ENCODE peak calls at places on chromosome 1, in nine cellular contexts. W is GM13976; D is T follicular helper cell; Y is astrocyte of the spinal cord; L is esophagus muscularis mucosa; A is ascending aorta; E is BJ; C is cerebellum; R is effector CD4-positive, alpha-beta T cell. U is an unnamed sample.

GRCh38 chr1:184813528-184814089 is 59.0 kb upstream of the EDEM3 start:
- DNase-seq in C (no peak), A (no peak), E (no peak), Y (peak; percentile 12), L (no peak), W (no peak), D (no peak), R (no peak), U (no peak)

GRCh38 chr1:206631085-206631509 is 4.2 kb upstream of the DYRK3 start:
- DNase-seq in E (no peak), L (no peak), D (no peak), A (peak; percentile 64), R (no peak), Y (peak; percentile 85), W (peak; percentile 71), C (peak; percentile 45), U (peak; percentile 53)

GRCh38 chr1:1431845-1432565 is 3.5 kb upstream of the VWA1 start:
- DNase-seq in Y (no peak), L (no peak), E (no peak), C (no peak), R (no peak), D (no peak), W (peak; percentile 42), A (no peak), U (no peak)

GRCh38 chr1:194929376-194929775 is 1678.9 kb downstream of the KCNT2 start:
- DNase-seq in A (no peak), C (no peak), R (no peak), Y (peak; percentile 30), W (no peak), D (no peak), E (peak; percentile 10), L (no peak), U (peak; percentile 3)

GRCh38 chr1:225710804-225711203 is 57.9 kb upstream of the ENAH start:
- DNase-seq in C (no peak), A (no peak), R (no peak), Y (peak; percentile 56), L (no peak), W (no peak), E (no peak), D (no peak), U (no peak)

GRCh38 chr1:96698332-96698983 is 23.1 kb upstream of the PTBP2 start:
- DNase-seq in R (no peak), D (no peak), W (no peak), Y (peak; percentile 59), C (no peak), E (no peak), L (no peak), A (no peak), U (no peak)

GRCh38 chr1:196515904-196516303 is 92.3 kb downstream of the KCNT2 start:
- DNase-seq in W (no peak), A (no peak), E (no peak), R (no peak), C (no peak), Y (no peak), L (no peak), D (no peak), U (no peak)

GRCh38 chr1:36751525-36751924 is 268.8 kb upstream of the CSF3R start:
- DNase-seq in Y (no peak), E (no peak), L (no peak), R (no peak), C (no peak), A (no peak), W (no peak), D (no peak), U (no peak)

GRCh38 chr1:70836456-70836855 is 211.2 kb downstream of the PTGER3 start:
- DNase-seq in W (no peak), A (no peak), D (no peak), C (no peak), R (no peak), L (no peak), E (no peak), Y (no peak), U (no peak)

GRCh38 chr1:43545686-43546387 is 15.2 kb downstream of the PTPRF start:
- DNase-seq in A (peak; percentile 84), W (no peak), R (no peak), E (no peak), L (no peak), Y (no peak), C (no peak), D (no peak), U (no peak)

GRCh38 chr1:61356995-61357394 is 274.6 kb downstream of the NFIA start:
- DNase-seq in Y (no peak), E (no peak), W (no peak), L (no peak), C (no peak), D (no peak), R (no peak), A (no peak), U (no peak)

GRCh38 chr1:2135425-2135824 is 59.1 kb downstream of the FAAP20 start:
- DNase-seq in R (no peak), L (no peak), W (no peak), A (peak; percentile 83), E (peak; percentile 77), D (no peak), Y (peak; percentile 86), C (no peak), U (peak; percentile 50)

GRCh38 chr1:183306317-183307042 is 111.7 kb downstream of the NMNAT2 start:
- DNase-seq in D (no peak), L (no peak), W (no peak), C (no peak), A (no peak), E (no peak), Y (no peak), R (no peak), U (no peak)

GRCh38 chr1:246638941-246639655 is 72.8 kb downstream of the CNST start:
- DNase-seq in L (no peak), D (no peak), W (no peak), Y (no peak), C (no peak), E (no peak), A (no peak), R (no peak), U (no peak)

GRCh38 chr1:201760516-201760915 is 68.4 kb upstream of the IPO9 start:
- DNase-seq in Y (peak; percentile 79), D (no peak), L (no peak), E (no peak), R (no peak), C (no peak), A (no peak), W (no peak), U (no peak)

GRCh38 chr1:11804666-11805453 is 904 bp downstream of the MTHFR start:
- DNase-seq in Y (peak; percentile 56), W (peak; percentile 59), L (no peak), R (no peak), C (no peak), D (peak; percentile 15), E (no peak), A (peak; percentile 74), U (no peak)

GRCh38 chr1:183244466-183244865 is 58.4 kb downstream of the LAMC2 start:
- DNase-seq in C (no peak), E (no peak), A (peak; percentile 86), R (no peak), Y (no peak), W (no peak), L (peak; percentile 96), D (no peak), U (no peak)

GRCh38 chr1:34639701-34640100 is 115.1 kb upstream of the GJB5 start:
- DNase-seq in W (no peak), A (no peak), Y (no peak), E (no peak), C (no peak), L (no peak), D (no peak), R (no peak), U (no peak)

GRCh38 chr1:226535626-226536025 is 12.9 kb upstream of the STUM start:
- DNase-seq in D (no peak), A (no peak), W (no peak), R (no peak), L (no peak), C (no peak), Y (no peak), E (no peak), U (no peak)

GRCh38 chr1:50879137-50879536 is 80.9 kb downstream of the FAF1 start:
- DNase-seq in L (no peak), W (no peak), D (no peak), A (no peak), R (no peak), C (no peak), Y (no peak), E (no peak), U (no peak)

GRCh38 chr1:16371725-16372124 is 4.7 kb downstream of the SZRD1 start:
- DNase-seq in L (no peak), W (no peak), A (no peak), R (no peak), C (no peak), E (no peak), D (no peak), Y (peak; percentile 50), U (no peak)

GRCh38 chr1:234486858-234487830 is 8.2 kb upstream of the TARBP1 start:
- DNase-seq in E (peak; percentile 49), L (no peak), R (no peak), C (peak; percentile 75), Y (peak; percentile 71), W (peak; percentile 40), A (no peak), D (no peak), U (no peak)

GRCh38 chr1:208034135-208034534 is 123.2 kb upstream of the CD34 start:
- DNase-seq in Y (no peak), D (no peak), L (no peak), E (no peak), A (peak; percentile 48), W (no peak), C (no peak), R (no peak), U (no peak)